ENCODE peak calls at places on chromosomes 7 and 10, in seven cellular contexts. O, Q, R, M, P, E and T are unnamed samples.

GRCh38 chr7:35647171-35647574 is 47.8 kb downstream of the HERPUD2 start:
- DNase-seq in O (peak; percentile 8), Q (no peak), R (no peak), M (no peak), P (peak; percentile 13), E (no peak), T (no peak)

GRCh38 chr7:124698964-124699363 is 66.6 kb downstream of the GPR37 start:
- DNase-seq in O (no peak), Q (no peak), R (no peak), M (no peak), P (no peak), E (no peak), T (no peak)

GRCh38 chr7:104980969-104981670 is 32.9 kb upstream of the KMT2E start:
- DNase-seq in O (no peak), Q (no peak), R (no peak), M (no peak), P (peak; percentile 76), E (no peak), T (no peak)

GRCh38 chr7:73991522-73992103 is 36.4 kb upstream of the ELN start:
- DNase-seq in O (no peak), Q (no peak), R (no peak), M (no peak), P (no peak), E (no peak), T (no peak)

GRCh38 chr7:149880871-149881301 is 7.1 kb downstream of the ATP6V0E2 start:
- DNase-seq in O (no peak), Q (no peak), R (peak; percentile 85), M (no peak), P (no peak), E (peak; percentile 76), T (no peak)

GRCh38 chr7:2480071-2480410 is 3.8 kb upstream of the GRIFIN start:
- DNase-seq in O (no peak), Q (no peak), R (no peak), M (no peak), P (no peak), E (no peak), T (no peak)

GRCh38 chr7:55533050-55533728 is 39.1 kb downstream of the VOPP1 start:
- DNase-seq in O (peak; percentile 72), Q (no peak), R (peak; percentile 54), M (no peak), P (no peak), E (no peak), T (no peak)

GRCh38 chr7:114977277-114977676 is 55.4 kb downstream of the MDFIC start:
- DNase-seq in O (no peak), Q (no peak), R (no peak), M (no peak), P (no peak), E (no peak), T (no peak)

GRCh38 chr10:86179961-86180360 is 186.6 kb downstream of the GRID1 start:
- DNase-seq in O (no peak), Q (no peak), R (no peak), M (no peak), P (no peak), E (no peak), T (no peak)

GRCh38 chr10:123136221-123136805 is 543 bp downstream of the HMX3 start:
- DNase-seq in O (no peak), Q (peak; percentile 79), R (no peak), M (no peak), P (peak; percentile 35), E (no peak), T (no peak)

GRCh38 chr10:33945051-33945450 is 610.6 kb upstream of the NRP1 start:
- DNase-seq in O (no peak), Q (no peak), R (no peak), M (no peak), P (no peak), E (no peak), T (no peak)

GRCh38 chr7:158646766-158647474 is 57.7 kb downstream of the NCAPG2 start:
- DNase-seq in O (peak; percentile 17), Q (peak; percentile 77), R (no peak), M (no peak), P (peak; percentile 57), E (no peak), T (no peak)

GRCh38 chr10:121579656-121580055 is 18.6 kb downstream of the FGFR2 start:
- DNase-seq in O (no peak), Q (no peak), R (no peak), M (no peak), P (no peak), E (no peak), T (no peak)

GRCh38 chr10:72104472-72105097 is 16.2 kb upstream of the SPOCK2 start:
- DNase-seq in O (no peak), Q (no peak), R (no peak), M (no peak), P (no peak), E (no peak), T (no peak)

GRCh38 chr10:58700576-58700975 is 187.9 kb downstream of the BICC1 start:
- DNase-seq in O (no peak), Q (no peak), R (no peak), M (no peak), P (no peak), E (no peak), T (no peak)

GRCh38 chr7:27418544-27418943 is 175.9 kb downstream of the EVX1 start:
- DNase-seq in O (no peak), Q (no peak), R (no peak), M (no peak), P (no peak), E (no peak), T (no peak)

GRCh38 chr10:52319926-52320325 is 5.8 kb downstream of the DKK1 start:
- DNase-seq in O (no peak), Q (no peak), R (no peak), M (no peak), P (no peak), E (no peak), T (no peak)

GRCh38 chr7:106041140-106041717 is 70.9 kb downstream of the SYPL1 start:
- DNase-seq in O (no peak), Q (peak; percentile 80), R (peak; percentile 50), M (no peak), P (peak; percentile 95), E (peak; percentile 61), T (peak; percentile 45)

GRCh38 chr7:43560742-43561330 is 22.1 kb upstream of the STK17A start:
- DNase-seq in O (no peak), Q (no peak), R (no peak), M (no peak), P (no peak), E (no peak), T (no peak)

GRCh38 chr10:60237977-60238376 is 151.7 kb downstream of the ANK3 start:
- DNase-seq in O (no peak), Q (no peak), R (no peak), M (no peak), P (no peak), E (no peak), T (no peak)

GRCh38 chr10:132061030-132061429 is 4.7 kb upstream of the JAKMIP3 start:
- DNase-seq in O (no peak), Q (no peak), R (no peak), M (no peak), P (no peak), E (no peak), T (no peak)
- H3K4me3 ChIP-seq in O (no peak overlapping the region), Q (no peak overlapping the region), R (no peak overlapping the region), M (no peak overlapping the region), P (no peak overlapping the region), E (no peak overlapping the region), T (no peak overlapping the region)

GRCh38 chr7:77409005-77409738 is 7.0 kb downstream of the GSAP start:
- DNase-seq in O (no peak), Q (no peak), R (no peak), M (no peak), P (no peak), E (no peak), T (no peak)
- TF ChIP-seq EP300 in O (no peak), Q (no peak), R (no peak), M (no peak), P (no peak), E (no peak), T (no peak)

GRCh38 chr7:48108959-48109847 is 20.1 kb downstream of the UPP1 start:
- DNase-seq in O (no peak), Q (no peak), R (no peak), M (no peak), P (no peak), E (no peak), T (no peak)

GRCh38 chr7:48110868-48111267 is 21.8 kb downstream of the UPP1 start:
- DNase-seq in O (no peak), Q (no peak), R (no peak), M (no peak), P (no peak), E (no peak), T (no peak)

GRCh38 chr7:48106906-48107659 is 18.0 kb downstream of the UPP1 start:
- DNase-seq in O (no peak), Q (no peak), R (no peak), M (no peak), P (no peak), E (no peak), T (no peak)

GRCh38 chr7:48109848-48110663 is 21.0 kb downstream of the UPP1 start:
- DNase-seq in O (peak; percentile 91), Q (peak; percentile 96), R (peak; percentile 88), M (peak; percentile 70), P (peak; percentile 84), E (peak; percentile 82), T (peak; percentile 72)

DNA sequence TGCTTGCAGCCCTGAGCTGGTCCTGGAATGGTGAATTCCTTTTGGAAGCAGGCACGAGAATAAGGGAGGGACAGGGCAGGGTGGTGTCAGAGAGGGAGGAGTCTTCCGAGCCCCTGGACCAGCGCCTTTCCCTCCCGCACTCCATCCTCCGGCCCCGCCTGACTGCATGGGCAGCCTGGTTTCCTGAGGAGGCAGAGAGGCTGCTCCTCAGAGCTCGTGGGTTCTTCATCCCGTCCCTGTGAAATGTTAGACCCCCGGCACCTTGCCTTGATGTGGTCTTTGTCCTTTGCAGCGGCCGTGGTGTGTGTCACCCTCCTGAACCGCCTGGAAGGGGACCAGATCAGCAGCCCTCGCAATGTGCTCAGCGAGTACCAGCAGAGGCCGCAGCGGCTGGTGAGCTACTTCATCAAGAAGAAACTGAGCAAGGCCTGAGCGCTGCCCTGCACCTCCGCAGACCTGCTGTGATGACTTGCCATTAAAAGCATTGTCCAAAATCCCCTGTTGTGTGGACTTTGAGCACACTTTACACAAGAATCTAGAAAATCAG is 18.9 kb downstream of the UPP1 start:
- DNase-seq in O (no peak), Q (no peak), R (no peak), M (no peak), P (no peak), E (no peak), T (no peak)
- H3K36me3 ChIP-seq in O (no peaks in the 10 kb centered on the region), Q (peaks cover 39% of the 10 kb centered on the region), R (peaks cover 26% of the 10 kb centered on the region), M (peaks cover 3% of the 10 kb centered on the region), P (no peaks in the 10 kb centered on the region), E (no peaks in the 10 kb centered on the region), T (no peaks in the 10 kb centered on the region)

DNA sequence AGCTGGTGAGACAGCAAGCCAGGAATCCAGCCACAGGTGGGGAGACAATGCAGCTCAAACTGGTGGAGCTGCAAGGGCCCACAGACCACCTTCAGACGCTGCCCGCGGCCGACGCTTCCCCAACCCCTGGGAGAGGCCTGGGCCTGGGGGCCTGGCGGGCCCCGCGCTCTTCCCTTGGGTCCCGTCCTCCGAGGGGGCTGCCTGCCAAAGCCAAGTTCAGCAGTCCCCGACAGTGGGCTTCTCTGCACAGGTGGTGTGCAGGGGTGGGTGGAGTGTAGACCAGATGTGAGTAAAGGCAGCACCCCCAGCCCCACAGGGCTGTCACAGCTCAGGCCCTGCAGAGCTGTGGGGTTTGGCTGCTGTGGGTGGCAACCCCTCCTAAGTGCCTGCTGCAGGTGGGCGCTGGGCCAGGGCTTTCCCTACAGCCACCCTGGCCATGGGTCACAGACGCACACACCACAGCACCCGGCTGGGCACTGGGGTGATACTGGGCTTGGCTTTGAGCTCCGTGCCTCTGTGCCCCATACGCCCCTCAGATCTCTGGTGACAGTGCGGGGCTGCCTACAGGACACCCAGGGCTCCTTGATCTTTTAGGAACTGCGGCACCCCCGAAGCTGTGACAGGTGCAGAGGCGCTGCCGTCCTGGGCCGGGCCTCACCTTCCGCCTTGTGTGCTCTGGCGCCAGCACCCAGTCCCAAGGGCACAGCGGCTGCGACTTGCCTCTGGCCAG is 20.5 kb downstream of the BNIP3 start:
- DNase-seq in O (no peak), Q (no peak), R (no peak), M (no peak), P (no peak), E (peak; percentile 60), T (no peak)
- H3K4me3 ChIP-seq in O (no peak overlapping the region), Q (no peak overlapping the region), R (no peak overlapping the region), M (no peak overlapping the region), P (no peak overlapping the region), E (no peak overlapping the region), T (no peak overlapping the region)